ENCODE peak calls at places on chromosomes 11 and 22, in ten cellular contexts. P, X, Q, F, I, N, U, T, K and W are unnamed samples.

GRCh38 chr11:92406472-92406871 is 181.9 kb downstream of the FAT3 start:
- DNase-seq in Q (no peak), U (no peak), T (no peak), F (no peak), N (no peak), X (no peak), K (no peak), I (no peak), P (no peak), W (no peak)

GRCh38 chr11:58928082-58928574 is 11.2 kb upstream of the GLYATL1 start:
- DNase-seq in X (no peak), U (no peak), F (no peak), T (no peak), K (no peak), P (peak), I (no peak), Q (no peak), N (no peak), W (no peak)

GRCh38 chr22:37560682-37561208 is 465 bp downstream of the CDC42EP1 start:
- DNase-seq in K (no peak), X (no peak), F (no peak), N (no peak), U (no peak), T (peak), P (peak), Q (no peak), I (peak), W (no peak)

GRCh38 chr11:66340596-66341501 is 4.1 kb downstream of the BRMS1 start:
- DNase-seq in Q (no peak), T (no peak), U (no peak), I (no peak), N (no peak), P (no peak), X (no peak), K (no peak), F (no peak), W (no peak)

GRCh38 chr22:17118342-17118741 is 2.8 kb downstream of the TMEM121B start:
- DNase-seq in N (no peak), K (no peak), Q (no peak), P (no peak), X (no peak), F (no peak), I (no peak), U (no peak), T (no peak), W (no peak)

GRCh38 chr11:15113381-15113780 is 1.3 kb upstream of the INSC start:
- DNase-seq in P (no peak), I (no peak), K (peak), T (no peak), X (no peak), Q (no peak), F (no peak), N (no peak), U (no peak), W (no peak)

GRCh38 chr11:116193321-116194114 is 579.3 kb downstream of the BUD13 start:
- DNase-seq in Q (no peak), T (no peak), P (peak), I (peak), F (peak), X (peak), K (no peak), U (no peak), N (peak), W (no peak)

GRCh38 chr11:5300246-5300645 is 1.5 kb downstream of the OR51B4 start:
- DNase-seq in N (no peak), T (no peak), K (no peak), X (no peak), F (no peak), U (no peak), I (no peak), Q (no peak), P (no peak), W (no peak)

GRCh38 chr11:75100314-75100713 is 3.6 kb upstream of the OR2AT4 start:
- DNase-seq in K (peak), X (peak), F (no peak), I (peak), T (no peak), P (peak), Q (peak), N (no peak), U (no peak), W (no peak)

GRCh38 chr11:64186205-64187165 is 514 bp downstream of the STIP1 start:
- DNase-seq in Q (no peak), K (no peak), U (peak), T (no peak), X (no peak), N (no peak), F (peak), I (peak), P (peak), W (peak)

GRCh38 chr22:24526191-24526590 is 28.7 kb downstream of the GUCD1 start:
- DNase-seq in Q (no peak), U (no peak), K (no peak), I (no peak), T (no peak), P (no peak), F (no peak), X (no peak), N (no peak), W (no peak)

GRCh38 chr11:8330416-8330815 is 66.7 kb upstream of the LMO1 start:
- DNase-seq in I (peak), T (no peak), P (no peak), F (no peak), Q (no peak), X (no peak), U (no peak), N (no peak), K (no peak), W (no peak)